ENCODE peak calls at places on chromosome 18, in four cellular contexts. K is Calu3, P is BE2C, N is kidney. C is an unnamed sample.

GRCh38 chr18:29925566-29925965 is 1117.0 kb downstream of the DSC3 start:
- DNase-seq in K (no peak), P (no peak), N (no peak), C (no peak)

GRCh38 chr18:73908323-73908722 is 239.3 kb downstream of the FBXO15 start:
- DNase-seq in K (peak), P (no peak), N (no peak), C (peak)

GRCh38 chr18:2984703-2985261 is 28.2 kb downstream of the LPIN2 start:
- DNase-seq in K (peak), P (no peak), N (no peak), C (no peak)

GRCh38 chr18:46260016-46260878 is 156.1 kb downstream of the HAUS1 start:
- DNase-seq in K (no peak), P (no peak), N (no peak), C (no peak)

GRCh38 chr18:80033181-80034067 is 810 bp upstream of the RBFA start:
- DNase-seq in K (no peak), P (no peak), N (no peak), C (no peak)

GRCh38 chr18:61972389-61973264 is 79.8 kb upstream of the RNF152 start:
- DNase-seq in K (no peak), P (no peak), N (no peak), C (no peak)

GRCh38 chr18:78527984-78528383 is 451.6 kb upstream of the SALL3 start:
- DNase-seq in K (no peak), P (no peak), N (no peak), C (no peak)

GRCh38 chr18:9475643-9476580 is 599 bp downstream of the RALBP1 start:
- DNase-seq in K (no peak), P (no peak), N (no peak), C (no peak)

GRCh38 chr18:11987527-11987926 is 6.2 kb downstream of the IMPA2 start:
- DNase-seq in K (no peak), P (no peak), N (peak), C (no peak)

GRCh38 chr18:10927290-10927979 is 221.9 kb downstream of the PIEZO2 start:
- DNase-seq in K (no peak), P (no peak), N (no peak), C (no peak)

GRCh38 chr18:67410671-67411070 is 105.8 kb downstream of the DSEL start:
- DNase-seq in K (no peak), P (no peak), N (no peak), C (no peak)

GRCh38 chr18:44687421-44687820 is 6.7 kb downstream of the SETBP1 start:
- DNase-seq in K (no peak), P (no peak), N (no peak), C (no peak)

GRCh38 chr18:4765401-4765800 is 310.3 kb upstream of the DLGAP1 start:
- DNase-seq in K (no peak), P (no peak), N (no peak), C (no peak)

GRCh38 chr18:67265464-67266245 is 250.9 kb downstream of the DSEL start:
- DNase-seq in K (peak), P (no peak), N (no peak), C (no peak)

GRCh38 chr18:37266290-37266689 is 299.3 kb downstream of the CELF4 start:
- DNase-seq in K (peak), P (peak), N (no peak), C (no peak)

GRCh38 chr18:7980661-7981060 is 413.5 kb downstream of the PTPRM start:
- DNase-seq in K (no peak), P (no peak), N (no peak), C (no peak)

GRCh38 chr18:7979714-7980113 is 412.6 kb downstream of the PTPRM start:
- DNase-seq in K (no peak), P (no peak), N (no peak), C (no peak)

GRCh38 chr18:7978834-7979233 is 411.7 kb downstream of the PTPRM start:
- DNase-seq in K (no peak), P (no peak), N (no peak), C (no peak)

GRCh38 chr18:7982216-7982615 is 415.1 kb downstream of the PTPRM start:
- DNase-seq in K (no peak), P (no peak), N (no peak), C (no peak)

GRCh38 chr18:7980136-7980535 is 413.0 kb downstream of the PTPRM start:
- DNase-seq in K (peak), P (no peak), N (no peak), C (no peak)
- TF ChIP-seq CTCF in K (peak), P (peak), N (no peak), C (no peak)

GRCh38 chr18:76126327-76126726 is 368.7 kb downstream of the ZNF516 start:
- DNase-seq in K (no peak), P (no peak), N (no peak), C (no peak)
- TF ChIP-seq CTCF in K (no peak), P (no peak), N (no peak), C (no peak)

GRCh38 chr18:26802330-26803200 is 62.9 kb downstream of the AQP4 start:
- DNase-seq in K (no peak), P (no peak), N (no peak), C (no peak)

GRCh38 chr18:26803643-26804042 is 61.9 kb downstream of the AQP4 start:
- DNase-seq in K (peak), P (no peak), N (no peak), C (no peak)

GRCh38 chr18:26806224-26806623 is 59.3 kb downstream of the AQP4 start:
- DNase-seq in K (no peak), P (no peak), N (no peak), C (no peak)

DNA sequence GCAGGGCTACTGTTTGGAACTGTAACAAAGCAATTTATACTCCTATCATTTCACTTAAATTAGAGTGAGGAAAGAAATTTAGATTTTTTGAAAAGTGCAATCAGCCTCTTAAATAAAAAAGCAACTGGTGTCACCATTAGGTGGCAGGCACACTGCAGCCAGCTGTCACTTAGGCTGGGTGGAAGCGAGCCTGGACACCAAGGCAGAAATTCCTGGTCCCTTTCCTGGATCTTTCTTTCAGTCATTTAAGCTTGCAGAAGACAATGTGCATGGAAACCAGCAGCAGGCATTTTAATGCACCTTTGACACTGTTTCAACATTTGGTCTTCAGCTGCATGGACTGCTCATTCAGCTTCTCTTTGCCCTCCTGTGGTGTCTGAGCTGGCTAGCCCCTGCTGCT is 61.0 kb downstream of the AQP4 start:
- DNase-seq in K (peak), P (no peak), N (no peak), C (no peak)
- TF ChIP-seq CTCF in K (peak), P (peak), N (peak), C (no peak)

DNA sequence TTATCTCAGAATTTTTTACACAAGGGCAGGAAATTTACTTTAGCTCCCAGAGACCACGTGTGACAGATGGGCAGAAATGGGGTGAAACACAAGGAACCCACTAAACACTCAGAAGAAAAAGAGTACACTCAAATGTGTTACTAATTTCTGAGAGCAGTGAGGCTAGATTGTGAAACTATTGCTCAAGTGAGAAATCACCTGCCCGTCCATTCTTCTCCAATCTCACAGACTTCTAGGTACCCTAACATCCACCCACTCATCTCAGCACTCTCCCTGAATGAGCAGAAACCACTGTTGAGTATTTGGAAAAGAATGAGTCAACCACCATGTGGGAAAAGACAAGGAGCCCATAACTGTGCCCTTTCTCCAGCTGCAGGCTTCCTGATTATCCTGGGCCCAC is 293.0 kb upstream of the CDH2 start:
- DNase-seq in K (no peak), P (no peak), N (no peak), C (no peak)
- TF ChIP-seq CTCF in K (no peak), P (no peak), N (no peak), C (no peak)

C was measured in mesothelial cell of epicardium.